ENCODE peak calls at places on chromosomes 4 and X, in six cellular contexts. One of them, this sample, is unnamed.

GRCh38 chrX:37350034-37350365 is 836 bp downstream of the PRRG1 start:
- DNase-seq in astrocyte: peak; percentile 14
- DNase-seq in lower lobe of right lung: no peak
- DNase-seq in tibial artery: peak; percentile 19
- DNase-seq in mesenchymal stem cell: peak; percentile 43
- DNase-seq in pancreas: peak; percentile 10
- DNase-seq in this sample: no peak

GRCh38 chr4:62948108-62948507 is 1461.1 kb downstream of the TECRL start:
- DNase-seq in astrocyte: no peak
- DNase-seq in lower lobe of right lung: no peak
- DNase-seq in tibial artery: no peak
- DNase-seq in mesenchymal stem cell: peak; percentile 3
- DNase-seq in pancreas: no peak
- DNase-seq in this sample: no peak

GRCh38 chr4:45668086-45668485 is 455.8 kb downstream of the GABRG1 start:
- DNase-seq in astrocyte: no peak
- DNase-seq in lower lobe of right lung: no peak
- DNase-seq in tibial artery: no peak
- DNase-seq in mesenchymal stem cell: no peak
- DNase-seq in pancreas: no peak
- DNase-seq in this sample: no peak

GRCh38 chrX:71579136-71579989 is 1.1 kb downstream of the GCNA start:
- DNase-seq in astrocyte: no peak
- DNase-seq in lower lobe of right lung: no peak
- DNase-seq in tibial artery: no peak
- DNase-seq in mesenchymal stem cell: no peak
- DNase-seq in pancreas: no peak
- DNase-seq in this sample: peak; percentile 6

GRCh38 chr4:52659722-52660261 is 691 bp upstream of the USP46 start:
- DNase-seq in astrocyte: no peak
- DNase-seq in lower lobe of right lung: peak; percentile 71
- DNase-seq in tibial artery: peak; percentile 59
- DNase-seq in mesenchymal stem cell: peak; percentile 60
- DNase-seq in pancreas: peak; percentile 62
- DNase-seq in this sample: peak; percentile 11

GRCh38 chrX:45756562-45756961 is 555.9 kb upstream of the DIPK2B start:
- DNase-seq in astrocyte: peak; percentile 31
- DNase-seq in lower lobe of right lung: no peak
- DNase-seq in tibial artery: no peak
- DNase-seq in mesenchymal stem cell: peak; percentile 72
- DNase-seq in pancreas: no peak
- DNase-seq in this sample: peak; percentile 54

GRCh38 chrX:13855689-13856425 is 39.0 kb upstream of the GPM6B start:
- DNase-seq in astrocyte: peak; percentile 22
- DNase-seq in lower lobe of right lung: no peak
- DNase-seq in tibial artery: no peak
- DNase-seq in mesenchymal stem cell: no peak
- DNase-seq in pancreas: no peak
- DNase-seq in this sample: no peak

GRCh38 chrX:34978171-34978570 is 35.6 kb downstream of the FAM47B start:
- DNase-seq in astrocyte: no peak
- DNase-seq in lower lobe of right lung: no peak
- DNase-seq in tibial artery: no peak
- DNase-seq in mesenchymal stem cell: no peak
- DNase-seq in pancreas: no peak
- DNase-seq in this sample: no peak

GRCh38 chrX:16778993-16779392 is 7.3 kb upstream of the TXLNG start:
- DNase-seq in astrocyte: no peak
- DNase-seq in lower lobe of right lung: no peak
- DNase-seq in tibial artery: no peak
- DNase-seq in mesenchymal stem cell: no peak
- DNase-seq in pancreas: no peak
- DNase-seq in this sample: no peak

GRCh38 chrX:53584891-53585290 is 101.6 kb downstream of the HUWE1 start:
- DNase-seq in astrocyte: no peak
- DNase-seq in lower lobe of right lung: no peak
- DNase-seq in tibial artery: no peak
- DNase-seq in mesenchymal stem cell: no peak
- DNase-seq in pancreas: no peak
- DNase-seq in this sample: no peak

GRCh38 chr4:171588146-171588545 is 225.1 kb upstream of the GALNTL6 start:
- DNase-seq in astrocyte: no peak
- DNase-seq in lower lobe of right lung: no peak
- DNase-seq in tibial artery: no peak
- DNase-seq in mesenchymal stem cell: no peak
- DNase-seq in pancreas: no peak
- DNase-seq in this sample: no peak

GRCh38 chr4:88803600-88804096 is 106.0 kb upstream of the NAP1L5 start:
- DNase-seq in astrocyte: peak; percentile 83
- DNase-seq in lower lobe of right lung: no peak
- DNase-seq in tibial artery: peak; percentile 67
- DNase-seq in mesenchymal stem cell: peak; percentile 91
- DNase-seq in pancreas: peak; percentile 35
- DNase-seq in this sample: no peak

GRCh38 chr4:139457318-139457717 is 3.4 kb downstream of the RAB33B start:
- DNase-seq in astrocyte: no peak
- DNase-seq in lower lobe of right lung: no peak
- DNase-seq in tibial artery: no peak
- DNase-seq in mesenchymal stem cell: no peak
- DNase-seq in pancreas: no peak
- DNase-seq in this sample: no peak

GRCh38 chr4:33161202-33161601 is 2441.0 kb downstream of the PCDH7 start:
- DNase-seq in astrocyte: no peak
- DNase-seq in lower lobe of right lung: no peak
- DNase-seq in tibial artery: no peak
- DNase-seq in mesenchymal stem cell: no peak
- DNase-seq in pancreas: no peak
- DNase-seq in this sample: no peak

GRCh38 chr4:8211737-8212581 is 12.9 kb downstream of the SH3TC1 start:
- DNase-seq in astrocyte: no peak
- DNase-seq in lower lobe of right lung: no peak
- DNase-seq in tibial artery: no peak
- DNase-seq in mesenchymal stem cell: no peak
- DNase-seq in pancreas: no peak
- DNase-seq in this sample: no peak

GRCh38 chr4:83329521-83330105 is 5.0 kb downstream of the HPSE start:
- DNase-seq in astrocyte: no peak
- DNase-seq in lower lobe of right lung: no peak
- DNase-seq in tibial artery: no peak
- DNase-seq in mesenchymal stem cell: no peak
- DNase-seq in pancreas: no peak
- DNase-seq in this sample: no peak

GRCh38 chrX:10414872-10415703 is 205.3 kb downstream of the MID1 start:
- DNase-seq in astrocyte: peak; percentile 71
- DNase-seq in lower lobe of right lung: no peak
- DNase-seq in tibial artery: no peak
- DNase-seq in mesenchymal stem cell: peak; percentile 17
- DNase-seq in pancreas: no peak
- DNase-seq in this sample: no peak

GRCh38 chr4:1720163-1720983 is 750 bp downstream of the TMEM129 start:
- DNase-seq in astrocyte: no peak
- DNase-seq in lower lobe of right lung: peak; percentile 72
- DNase-seq in tibial artery: peak; percentile 33
- DNase-seq in mesenchymal stem cell: peak; percentile 63
- DNase-seq in pancreas: peak; percentile 68
- DNase-seq in this sample: peak; percentile 55

GRCh38 chr4:73222466-73223257 is 35.9 kb downstream of the ANKRD17 start:
- DNase-seq in astrocyte: peak; percentile 97
- DNase-seq in lower lobe of right lung: no peak
- DNase-seq in tibial artery: peak; percentile 58
- DNase-seq in mesenchymal stem cell: peak; percentile 97
- DNase-seq in pancreas: peak; percentile 73
- DNase-seq in this sample: peak; percentile 79

GRCh38 chr4:174563399-174563798 is 41.1 kb upstream of the HPGD start:
- DNase-seq in astrocyte: no peak
- DNase-seq in lower lobe of right lung: no peak
- DNase-seq in tibial artery: no peak
- DNase-seq in mesenchymal stem cell: no peak
- DNase-seq in pancreas: no peak
- DNase-seq in this sample: no peak

GRCh38 chrX:74353984-74354383 is 50.0 kb downstream of the ZCCHC13 start:
- DNase-seq in astrocyte: no peak
- DNase-seq in lower lobe of right lung: no peak
- DNase-seq in tibial artery: no peak
- DNase-seq in mesenchymal stem cell: no peak
- DNase-seq in pancreas: no peak
- DNase-seq in this sample: no peak

GRCh38 chr4:271492-272103 is 33.7 kb downstream of the ZNF732 start:
- DNase-seq in astrocyte: no peak
- DNase-seq in lower lobe of right lung: no peak
- DNase-seq in tibial artery: no peak
- DNase-seq in mesenchymal stem cell: no peak
- DNase-seq in pancreas: no peak
- DNase-seq in this sample: no peak

GRCh38 chr4:273312-274017 is 31.8 kb downstream of the ZNF732 start:
- DNase-seq in astrocyte: no peak
- DNase-seq in lower lobe of right lung: no peak
- DNase-seq in tibial artery: no peak
- DNase-seq in mesenchymal stem cell: no peak
- DNase-seq in pancreas: no peak
- DNase-seq in this sample: no peak
- H3K9me3 ChIP-seq in astrocyte: peaks cover 29% of the 10 kb centered on the region
- H3K9me3 ChIP-seq in lower lobe of right lung: peaks cover 94% of the 10 kb centered on the region
- H3K9me3 ChIP-seq in tibial artery: peaks cover 71% of the 10 kb centered on the region
- H3K9me3 ChIP-seq in mesenchymal stem cell: peaks cover 96% of the 10 kb centered on the region
- H3K9me3 ChIP-seq in pancreas: no peaks in the 10 kb centered on the region
- H3K9me3 ChIP-seq in this sample: peaks cover 54% of the 10 kb centered on the region

GRCh38 chr4:144970597-144970996 is 127.4 kb downstream of the ANAPC10 start:
- DNase-seq in astrocyte: no peak
- DNase-seq in lower lobe of right lung: no peak
- DNase-seq in tibial artery: no peak
- DNase-seq in mesenchymal stem cell: no peak
- DNase-seq in pancreas: no peak
- DNase-seq in this sample: no peak
- H3K4me1 ChIP-seq in astrocyte: no peaks in the 10 kb centered on the region
- H3K4me1 ChIP-seq in lower lobe of right lung: no peaks in the 10 kb centered on the region
- H3K4me1 ChIP-seq in tibial artery: peaks cover 13% of the 10 kb centered on the region
- H3K4me1 ChIP-seq in mesenchymal stem cell: no peaks in the 10 kb centered on the region
- H3K4me1 ChIP-seq in pancreas: no peaks in the 10 kb centered on the region
- H3K4me1 ChIP-seq in this sample: no peaks in the 10 kb centered on the region

GRCh38 chr4:147233-147632 is 22.9 kb downstream of the ZNF718 start:
- DNase-seq in astrocyte: no peak
- DNase-seq in lower lobe of right lung: no peak
- DNase-seq in tibial artery: no peak
- DNase-seq in mesenchymal stem cell: no peak
- DNase-seq in pancreas: no peak
- DNase-seq in this sample: no peak
- H3K9me3 ChIP-seq in astrocyte: peaks cover 15% of the 10 kb centered on the region
- H3K9me3 ChIP-seq in lower lobe of right lung: peaks cover 93% of the 10 kb centered on the region
- H3K9me3 ChIP-seq in tibial artery: peaks cover 62% of the 10 kb centered on the region
- H3K9me3 ChIP-seq in mesenchymal stem cell: peaks cover 92% of the 10 kb centered on the region
- H3K9me3 ChIP-seq in pancreas: peaks cover 12% of the 10 kb centered on the region
- H3K9me3 ChIP-seq in this sample: peaks cover 69% of the 10 kb centered on the region

GRCh38 chr4:182576609-182577289 is 333.5 kb downstream of the TENM3 start:
- DNase-seq in astrocyte: peak; percentile 44
- DNase-seq in lower lobe of right lung: no peak
- DNase-seq in tibial artery: no peak
- DNase-seq in mesenchymal stem cell: no peak
- DNase-seq in pancreas: no peak
- DNase-seq in this sample: no peak
- H3K4me1 ChIP-seq in astrocyte: peaks cover 18% of the 10 kb centered on the region
- H3K4me1 ChIP-seq in lower lobe of right lung: no peaks in the 10 kb centered on the region
- H3K4me1 ChIP-seq in tibial artery: no peaks in the 10 kb centered on the region
- H3K4me1 ChIP-seq in mesenchymal stem cell: peaks cover 4% of the 10 kb centered on the region
- H3K4me1 ChIP-seq in pancreas: no peaks in the 10 kb centered on the region
- H3K4me1 ChIP-seq in this sample: no peaks in the 10 kb centered on the region

GRCh38 chrX:153348421-153348820 is 14.5 kb downstream of the ZNF275 start:
- DNase-seq in astrocyte: no peak
- DNase-seq in lower lobe of right lung: no peak
- DNase-seq in tibial artery: no peak
- DNase-seq in mesenchymal stem cell: no peak
- DNase-seq in pancreas: no peak
- DNase-seq in this sample: no peak
- H3K9me3 ChIP-seq in astrocyte: no peaks in the 10 kb centered on the region
- H3K9me3 ChIP-seq in lower lobe of right lung: no peaks in the 10 kb centered on the region
- H3K9me3 ChIP-seq in tibial artery: peaks cover 10% of the 10 kb centered on the region
- H3K9me3 ChIP-seq in mesenchymal stem cell: peaks cover 8% of the 10 kb centered on the region
- H3K9me3 ChIP-seq in pancreas: no peaks in the 10 kb centered on the region
- H3K9me3 ChIP-seq in this sample: no peaks in the 10 kb centered on the region

This sample was measured in DND-41.